ENCODE peak calls at places on chromosomes 12 and 14, in eight cellular contexts. O, Y, Z, J, G, I, Q and C are unnamed samples.

GRCh38 chr14:68235011-68235410 is 415.4 kb downstream of the RAD51B start:
- DNase-seq in O (no peak), J (no peak), I (no peak), Q (no peak), G (no peak), Z (no peak), Y (no peak), C (no peak)

GRCh38 chr12:22658214-22658613 is 33.2 kb downstream of the ETNK1 start:
- DNase-seq in O (no peak), Y (no peak), I (peak), G (no peak), J (no peak), Z (no peak), Q (no peak), C (no peak)

GRCh38 chr12:88266851-88267360 is 124.8 kb downstream of the TMTC3 start:
- DNase-seq in G (no peak), Y (no peak), I (peak), Z (no peak), J (no peak), O (no peak), Q (no peak), C (no peak)

GRCh38 chr12:6236641-6236940 is 36.4 kb downstream of the CD9 start:
- DNase-seq in I (no peak), O (no peak), J (no peak), G (no peak), Y (no peak), Q (no peak), Z (no peak), C (no peak)

GRCh38 chr14:80930836-80931389 is 10.6 kb downstream of the CEP128 start:
- DNase-seq in Q (no peak), I (peak), Y (no peak), O (no peak), G (no peak), J (no peak), Z (no peak), C (no peak)

GRCh38 chr12:6691473-6691872 is 2.3 kb upstream of the ZNF384 start:
- DNase-seq in Y (no peak), I (peak), J (no peak), Q (no peak), O (no peak), G (no peak), Z (no peak), C (no peak)

GRCh38 chr12:47867496-47867941 is 37.3 kb downstream of the VDR start:
- DNase-seq in Q (no peak), Z (no peak), J (no peak), Y (no peak), G (no peak), I (peak), O (no peak), C (no peak)

GRCh38 chr12:52590021-52590420 is 11.2 kb downstream of the KRT72 start:
- DNase-seq in Z (no peak), J (no peak), G (no peak), I (no peak), O (peak), Y (no peak), Q (no peak), C (no peak)

GRCh38 chr14:91138511-91139359 is 24.9 kb downstream of the DGLUCY start:
- DNase-seq in Q (no peak), O (no peak), Z (no peak), Y (no peak), G (peak), I (peak), J (peak), C (no peak)

GRCh38 chr12:6606331-6607131 is 648 bp downstream of the CHD4 start:
- DNase-seq in Q (peak), O (peak), I (peak), Z (peak), G (peak), J (no peak), Y (peak), C (peak)

GRCh38 chr14:65035049-65035448 is 48.4 kb downstream of the FNTB start:
- DNase-seq in Z (peak), O (peak), J (no peak), Q (no peak), I (peak), Y (no peak), G (no peak), C (no peak)

GRCh38 chr12:11884661-11885060 is 186.1 kb upstream of the BCL2L14 start:
- DNase-seq in G (no peak), Q (no peak), Y (no peak), O (no peak), J (no peak), I (peak), Z (no peak), C (no peak)

GRCh38 chr12:104213952-104214351 is 1.6 kb upstream of the TXNRD1 start:
- DNase-seq in Z (no peak), I (peak), G (no peak), Q (no peak), O (no peak), Y (no peak), J (peak), C (no peak)

GRCh38 chr14:68694516-68695235 is 98.2 kb downstream of the ZFP36L1 start:
- DNase-seq in G (no peak), J (no peak), O (peak), Y (no peak), Q (no peak), I (peak), Z (no peak), C (no peak)

GRCh38 chr12:47767197-47767724 is 5.8 kb upstream of the SLC48A1 start:
- DNase-seq in Z (no peak), Q (peak), Y (peak), G (peak), I (peak), O (no peak), J (peak), C (no peak)

DNA sequence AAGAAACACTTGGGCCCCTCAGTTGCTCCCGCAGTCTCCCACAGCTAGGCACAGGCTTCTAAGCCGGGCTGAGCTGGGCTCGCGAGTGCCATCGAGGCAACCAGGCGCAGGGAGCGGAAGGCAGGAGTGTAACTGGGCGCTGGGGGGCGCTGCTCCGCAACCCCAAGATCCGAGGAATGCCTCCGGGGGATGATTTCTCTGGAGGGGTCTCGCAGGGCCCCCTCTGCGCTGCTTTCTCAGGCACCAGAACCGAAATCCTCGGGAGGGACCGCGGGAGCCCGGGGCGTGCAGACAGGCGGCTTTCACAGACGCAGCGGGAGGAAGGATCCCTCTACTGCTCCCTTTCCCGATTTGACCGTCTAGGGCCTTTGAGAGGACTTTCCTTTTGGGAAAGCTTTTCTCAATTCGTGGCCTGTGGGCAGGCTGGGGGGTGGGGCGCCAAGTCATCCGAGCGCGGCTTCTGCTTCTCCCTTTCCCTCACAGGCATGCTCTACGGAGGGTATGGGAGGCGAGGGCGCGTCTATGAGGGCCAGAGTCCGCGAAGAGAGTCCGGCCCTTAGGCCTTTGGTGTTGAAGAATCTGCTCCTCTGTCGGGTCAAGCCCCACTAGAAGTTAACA is 4.3 kb upstream of the NKX2-1 start:
- DNase-seq in J (peak), Q (no peak), I (no peak), G (peak), Y (no peak), O (no peak), Z (no peak), C (no peak)
- TF ChIP-seq CTCF in J (no peak), Q (peak), I (no peak), G (peak), Y (no peak), O (no peak), Z (peak), C (no peak)

GRCh38 chr14:49306152-49306751 is 279.9 kb downstream of the RPS29 start:
- DNase-seq in Q (no peak), Z (no peak), Y (no peak), O (no peak), J (no peak), I (peak), G (no peak), C (no peak)
- TF ChIP-seq CTCF in Q (peak), Z (peak), Y (no peak), O (peak), J (no peak), I (peak), G (no peak), C (peak)

GRCh38 chr14:35858521-35859209 is 32.5 kb downstream of the BRMS1L start:
- DNase-seq in Q (no peak), I (peak), Y (no peak), Z (no peak), J (no peak), G (no peak), O (no peak), C (no peak)

GRCh38 chr14:35851823-35852222 is 25.7 kb downstream of the BRMS1L start:
- DNase-seq in I (no peak), J (no peak), Y (no peak), Z (no peak), Q (no peak), O (no peak), G (no peak), C (no peak)

GRCh38 chr14:35854696-35855270 is 28.6 kb downstream of the BRMS1L start:
- DNase-seq in I (no peak), Q (no peak), G (no peak), Y (no peak), J (no peak), Z (no peak), O (no peak), C (no peak)

GRCh38 chr14:35853225-35853624 is 27.1 kb downstream of the BRMS1L start:
- DNase-seq in Z (no peak), G (no peak), O (no peak), Q (no peak), J (no peak), I (no peak), Y (no peak), C (no peak)

GRCh38 chr14:35855886-35856481 is 29.8 kb downstream of the BRMS1L start:
- DNase-seq in Z (no peak), Q (no peak), I (no peak), O (no peak), J (no peak), G (no peak), Y (no peak), C (no peak)
- TF ChIP-seq CTCF in Z (no peak), Q (no peak), I (no peak), O (no peak), J (no peak), G (no peak), Y (no peak), C (no peak)

DNA sequence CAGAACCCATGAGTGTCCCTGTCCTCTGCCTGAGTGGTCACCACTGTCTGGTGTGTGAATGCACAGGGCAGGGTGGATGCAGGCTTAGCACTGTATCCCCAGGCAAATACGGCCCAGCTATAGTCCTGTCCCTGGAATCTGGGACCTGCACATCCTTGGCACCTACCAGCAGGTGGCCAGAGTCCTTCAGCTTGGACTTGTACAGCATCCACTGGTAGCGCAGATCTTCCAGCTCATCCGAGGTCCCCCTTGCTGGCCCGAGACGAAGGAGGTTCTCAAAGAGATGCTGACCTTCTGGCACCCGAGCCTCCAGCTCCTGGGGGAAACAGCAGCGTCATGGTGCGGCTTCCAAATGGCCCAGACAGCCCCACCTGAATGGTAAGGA is 83.4 kb downstream of the SYNE3 start:
- DNase-seq in G (no peak), Z (no peak), I (no peak), Y (no peak), O (no peak), J (no peak), Q (no peak), C (no peak)
- TF ChIP-seq CTCF in G (no peak), Z (no peak), I (peak), Y (no peak), O (no peak), J (no peak), Q (no peak), C (no peak)